ENCODE peak calls at places on chromosomes 6 and 20, in seven cellular contexts. One of them, this sample, is unnamed.

GRCh38 chr20:25227317-25227831 is 20.5 kb upstream of the PYGB start:
- DNase-seq in IMR-90: peak
- DNase-seq in fibroblast of pulmonary artery: peak
- DNase-seq in endodermal cell: no peak
- DNase-seq in uterus: peak
- DNase-seq in fibroblast of the aortic adventitia: peak
- DNase-seq in lung: no peak
- DNase-seq in this sample: peak

GRCh38 chr6:168188310-168188973 is 109.4 kb upstream of the FRMD1 start:
- DNase-seq in IMR-90: no peak
- DNase-seq in fibroblast of pulmonary artery: no peak
- DNase-seq in endodermal cell: peak
- DNase-seq in uterus: peak
- DNase-seq in fibroblast of the aortic adventitia: no peak
- DNase-seq in lung: no peak
- DNase-seq in this sample: no peak

GRCh38 chr6:141313986-141314385 is 818.7 kb upstream of the GJE1 start:
- DNase-seq in IMR-90: no peak
- DNase-seq in fibroblast of pulmonary artery: no peak
- DNase-seq in endodermal cell: no peak
- DNase-seq in uterus: no peak
- DNase-seq in fibroblast of the aortic adventitia: no peak
- DNase-seq in lung: no peak
- DNase-seq in this sample: no peak

GRCh38 chr20:1874534-1875168 is 20.6 kb upstream of the SIRPA start:
- DNase-seq in IMR-90: peak
- DNase-seq in fibroblast of pulmonary artery: peak
- DNase-seq in endodermal cell: no peak
- DNase-seq in uterus: no peak
- DNase-seq in fibroblast of the aortic adventitia: no peak
- DNase-seq in lung: peak
- DNase-seq in this sample: no peak

GRCh38 chr20:57139342-57140093 is 126.9 kb downstream of the BMP7 start:
- DNase-seq in IMR-90: no peak
- DNase-seq in fibroblast of pulmonary artery: no peak
- DNase-seq in endodermal cell: no peak
- DNase-seq in uterus: no peak
- DNase-seq in fibroblast of the aortic adventitia: no peak
- DNase-seq in lung: no peak
- DNase-seq in this sample: no peak

GRCh38 chr6:93842178-93842577 is 422.8 kb upstream of the EPHA7 start:
- DNase-seq in IMR-90: no peak
- DNase-seq in fibroblast of pulmonary artery: no peak
- DNase-seq in endodermal cell: no peak
- DNase-seq in uterus: no peak
- DNase-seq in fibroblast of the aortic adventitia: no peak
- DNase-seq in lung: no peak
- DNase-seq in this sample: no peak

GRCh38 chr6:109165392-109165964 is 70.2 kb downstream of the CEP57L1 start:
- DNase-seq in IMR-90: peak
- DNase-seq in fibroblast of pulmonary artery: peak
- DNase-seq in endodermal cell: peak
- DNase-seq in uterus: peak
- DNase-seq in fibroblast of the aortic adventitia: peak
- DNase-seq in lung: no peak
- DNase-seq in this sample: peak

GRCh38 chr6:163418273-163419029 is 3.9 kb downstream of the QKI start:
- DNase-seq in IMR-90: no peak
- DNase-seq in fibroblast of pulmonary artery: no peak
- DNase-seq in endodermal cell: no peak
- DNase-seq in uterus: no peak
- DNase-seq in fibroblast of the aortic adventitia: no peak
- DNase-seq in lung: no peak
- DNase-seq in this sample: no peak

GRCh38 chr6:8845691-8846090 is 410.3 kb upstream of the SLC35B3 start:
- DNase-seq in IMR-90: no peak
- DNase-seq in fibroblast of pulmonary artery: no peak
- DNase-seq in endodermal cell: no peak
- DNase-seq in uterus: no peak
- DNase-seq in fibroblast of the aortic adventitia: no peak
- DNase-seq in lung: no peak
- DNase-seq in this sample: no peak

GRCh38 chr6:125230674-125231073 is 71.1 kb downstream of the HDDC2 start:
- DNase-seq in IMR-90: no peak
- DNase-seq in fibroblast of pulmonary artery: no peak
- DNase-seq in endodermal cell: no peak
- DNase-seq in uterus: no peak
- DNase-seq in fibroblast of the aortic adventitia: peak
- DNase-seq in lung: no peak
- DNase-seq in this sample: no peak

GRCh38 chr6:118768904-118769325 is 117.5 kb upstream of the CEP85L start:
- DNase-seq in IMR-90: no peak
- DNase-seq in fibroblast of pulmonary artery: peak
- DNase-seq in endodermal cell: no peak
- DNase-seq in uterus: no peak
- DNase-seq in fibroblast of the aortic adventitia: no peak
- DNase-seq in lung: no peak
- DNase-seq in this sample: peak

DNA sequence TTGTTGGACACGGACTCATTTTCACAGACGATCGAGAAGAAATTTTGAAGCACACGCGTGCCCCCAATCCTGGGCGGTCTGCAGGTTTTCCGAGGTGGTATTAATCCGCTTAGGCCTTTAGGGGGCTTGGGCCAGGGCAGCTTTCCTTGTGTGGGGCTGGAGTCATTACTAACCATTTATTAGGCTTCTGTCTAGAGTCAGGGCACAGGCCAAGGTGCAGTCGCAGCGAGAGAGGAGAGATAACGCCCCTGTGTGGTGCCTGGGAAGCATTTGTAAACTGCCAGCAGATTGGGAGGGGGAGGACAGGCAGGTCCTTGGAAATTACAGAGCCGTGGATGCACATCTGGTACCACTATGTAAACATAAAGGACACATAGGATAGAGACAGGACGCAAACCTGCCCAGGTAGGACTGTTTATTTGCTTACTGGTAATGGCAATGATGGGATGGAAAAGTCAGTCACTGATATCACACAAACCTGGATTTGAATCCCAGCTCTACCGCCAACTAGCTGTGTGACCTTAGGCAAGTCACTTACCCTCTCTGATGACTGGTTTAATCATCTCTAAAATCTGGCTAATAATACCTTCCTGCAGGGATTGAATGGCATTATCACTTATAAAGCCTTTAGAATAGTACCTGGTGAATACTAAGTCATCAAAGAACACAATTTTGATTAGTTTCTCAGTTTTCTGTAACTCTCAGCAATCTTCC is 76.4 kb downstream of the TMEM242 start:
- DNase-seq in IMR-90: no peak
- DNase-seq in fibroblast of pulmonary artery: no peak
- DNase-seq in endodermal cell: no peak
- DNase-seq in uterus: no peak
- DNase-seq in fibroblast of the aortic adventitia: no peak
- DNase-seq in lung: no peak
- DNase-seq in this sample: no peak
- TF ChIP-seq CTCF in IMR-90: no peak
- TF ChIP-seq CTCF in fibroblast of pulmonary artery: no peak
- TF ChIP-seq CTCF in endodermal cell: no peak
- TF ChIP-seq CTCF in uterus: no peak
- TF ChIP-seq CTCF in fibroblast of the aortic adventitia: no peak
- TF ChIP-seq CTCF in lung: no peak
- TF ChIP-seq CTCF in this sample: no peak

GRCh38 chr20:3405696-3406358 is 1.6 kb downstream of the DNAAF9 start:
- DNase-seq in IMR-90: no peak
- DNase-seq in fibroblast of pulmonary artery: no peak
- DNase-seq in endodermal cell: no peak
- DNase-seq in uterus: no peak
- DNase-seq in fibroblast of the aortic adventitia: peak
- DNase-seq in lung: no peak
- DNase-seq in this sample: peak
- H3K4me3 ChIP-seq in IMR-90: peak
- H3K4me3 ChIP-seq in fibroblast of pulmonary artery: peak
- H3K4me3 ChIP-seq in endodermal cell: peak
- H3K4me3 ChIP-seq in uterus: peak
- H3K4me3 ChIP-seq in fibroblast of the aortic adventitia: peak
- H3K4me3 ChIP-seq in lung: no peak
- H3K4me3 ChIP-seq in this sample: peak

GRCh38 chr20:44758247-44759101 is 12.8 kb downstream of the KCNK15 start:
- DNase-seq in IMR-90: no peak
- DNase-seq in fibroblast of pulmonary artery: no peak
- DNase-seq in endodermal cell: no peak
- DNase-seq in uterus: no peak
- DNase-seq in fibroblast of the aortic adventitia: no peak
- DNase-seq in lung: no peak
- DNase-seq in this sample: no peak
- TF ChIP-seq CTCF in IMR-90: no peak
- TF ChIP-seq CTCF in fibroblast of pulmonary artery: no peak
- TF ChIP-seq CTCF in endodermal cell: no peak
- TF ChIP-seq CTCF in uterus: no peak
- TF ChIP-seq CTCF in fibroblast of the aortic adventitia: no peak
- TF ChIP-seq CTCF in lung: no peak
- TF ChIP-seq CTCF in this sample: no peak

GRCh38 chr6:36128793-36129192 is 1.5 kb upstream of the MAPK13 start:
- DNase-seq in IMR-90: no peak
- DNase-seq in fibroblast of pulmonary artery: no peak
- DNase-seq in endodermal cell: no peak
- DNase-seq in uterus: no peak
- DNase-seq in fibroblast of the aortic adventitia: no peak
- DNase-seq in lung: no peak
- DNase-seq in this sample: no peak

GRCh38 chr6:36130672-36131516 is 581 bp downstream of the MAPK13 start:
- DNase-seq in IMR-90: no peak
- DNase-seq in fibroblast of pulmonary artery: peak
- DNase-seq in endodermal cell: peak
- DNase-seq in uterus: no peak
- DNase-seq in fibroblast of the aortic adventitia: no peak
- DNase-seq in lung: peak
- DNase-seq in this sample: peak

GRCh38 chr6:36128073-36128472 is 2.2 kb upstream of the MAPK13 start:
- DNase-seq in IMR-90: no peak
- DNase-seq in fibroblast of pulmonary artery: no peak
- DNase-seq in endodermal cell: no peak
- DNase-seq in uterus: no peak
- DNase-seq in fibroblast of the aortic adventitia: no peak
- DNase-seq in lung: no peak
- DNase-seq in this sample: no peak

GRCh38 chr6:36131517-36132220 is 1.4 kb downstream of the MAPK13 start:
- DNase-seq in IMR-90: peak
- DNase-seq in fibroblast of pulmonary artery: peak
- DNase-seq in endodermal cell: no peak
- DNase-seq in uterus: peak
- DNase-seq in fibroblast of the aortic adventitia: peak
- DNase-seq in lung: peak
- DNase-seq in this sample: peak

DNA sequence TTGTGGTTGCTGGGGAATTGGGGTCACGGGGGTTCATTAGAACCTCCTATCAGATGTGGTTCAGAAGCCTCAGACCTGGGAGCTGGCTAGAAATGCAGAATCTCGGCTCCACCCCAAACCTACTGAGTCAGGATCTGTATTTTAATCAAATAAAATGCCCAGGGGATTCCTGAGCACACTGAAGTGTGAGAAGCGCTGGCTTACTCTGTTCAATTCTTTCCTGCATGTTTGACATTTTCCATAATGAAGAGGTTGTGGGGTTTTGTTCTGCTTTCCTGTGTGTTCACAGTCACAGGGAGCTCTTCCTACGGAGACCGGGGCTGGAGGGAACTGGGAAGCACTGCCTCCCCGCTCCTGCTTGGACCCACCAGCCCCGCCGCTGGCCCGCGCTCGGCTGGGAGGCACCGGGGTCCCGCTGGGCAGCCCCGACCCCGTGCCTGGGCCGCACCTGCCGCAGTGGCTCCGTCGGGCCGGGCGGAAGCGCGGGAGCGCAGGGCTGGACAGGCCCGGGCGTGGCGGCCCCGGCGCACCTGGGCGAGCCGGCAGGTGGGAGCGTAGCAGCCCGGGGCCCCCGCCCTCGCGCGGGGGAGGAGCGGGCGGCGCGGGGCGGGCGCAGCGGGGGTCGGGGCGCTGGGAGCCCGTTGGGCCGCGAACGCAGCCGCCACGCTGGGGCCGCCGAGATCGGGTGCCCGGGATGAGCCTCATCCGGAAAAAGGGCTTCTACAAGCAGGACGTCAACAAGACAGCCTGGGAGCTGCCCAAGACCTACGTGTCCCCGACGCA is at the start of gene MAPK13:
- DNase-seq in IMR-90: peak
- DNase-seq in fibroblast of pulmonary artery: peak
- DNase-seq in endodermal cell: peak
- DNase-seq in uterus: no peak
- DNase-seq in fibroblast of the aortic adventitia: peak
- DNase-seq in lung: no peak
- DNase-seq in this sample: peak
- H3K4me3 ChIP-seq in IMR-90: peak
- H3K4me3 ChIP-seq in fibroblast of pulmonary artery: peak
- H3K4me3 ChIP-seq in endodermal cell: no peak
- H3K4me3 ChIP-seq in uterus: no peak
- H3K4me3 ChIP-seq in fibroblast of the aortic adventitia: peak
- H3K4me3 ChIP-seq in lung: peak
- H3K4me3 ChIP-seq in this sample: peak